ENCODE peak calls at places on chromosomes 16 and 17, in eight cellular contexts. E is ovary; V is transverse colon; T is CD4-positive, alpha-beta T cell; G is psoas muscle; X is endodermal cell; L is upper lobe of right lung; M is colonic mucosa. K is an unnamed sample.

GRCh38 chr16:2019919-2020831 is 590 bp downstream of the NPW start:
- DNase-seq in E (peak; percentile 22), V (no peak), T (no peak), G (no peak), X (peak; percentile 75), L (no peak), M (no peak), K (no peak)

GRCh38 chr17:19753049-19753444 is 4.9 kb upstream of the ALDH3A1 start:
- DNase-seq in E (no peak), V (peak; percentile 80), T (no peak), G (peak; percentile 86), X (no peak), L (peak; percentile 91), M (peak; percentile 57), K (peak; percentile 85)

GRCh38 chr17:68036304-68037147 is 991 bp downstream of the KPNA2 start:
- DNase-seq in E (no peak), V (no peak), T (no peak), G (no peak), X (no peak), L (no peak), M (no peak), K (no peak)

GRCh38 chr17:81641825-81642489 is 5.0 kb downstream of the TSPAN10 start:
- DNase-seq in E (no peak), V (no peak), T (no peak), G (no peak), X (peak; percentile 57), L (no peak), M (no peak), K (no peak)

GRCh38 chr16:67844441-67844840 is 2.3 kb upstream of the NUTF2 start:
- DNase-seq in E (no peak), V (no peak), T (no peak), G (no peak), X (no peak), L (no peak), M (no peak), K (no peak)

GRCh38 chr16:53099318-53100130 is 44.7 kb downstream of the CHD9 start:
- DNase-seq in E (peak; percentile 92), V (peak; percentile 94), T (peak; percentile 37), G (peak; percentile 94), X (peak; percentile 97), L (peak; percentile 97), M (peak; percentile 95), K (peak; percentile 94)

GRCh38 chr17:80947200-80947940 is 44.3 kb upstream of the CHMP6 start:
- DNase-seq in E (no peak), V (no peak), T (no peak), G (no peak), X (no peak), L (peak; percentile 41), M (no peak), K (no peak)

GRCh38 chr17:13589658-13590057 is 12.1 kb downstream of the HS3ST3A1 start:
- DNase-seq in E (no peak), V (no peak), T (no peak), G (no peak), X (no peak), L (no peak), M (no peak), K (no peak)

GRCh38 chr17:27832851-27833250 is 32.5 kb upstream of the NOS2 start:
- DNase-seq in E (no peak), V (no peak), T (no peak), G (no peak), X (no peak), L (no peak), M (no peak), K (no peak)

GRCh38 chr16:30777591-30778297 is 9.3 kb downstream of the ZNF629 start:
- DNase-seq in E (no peak), V (no peak), T (no peak), G (no peak), X (peak; percentile 63), L (no peak), M (no peak), K (no peak)

GRCh38 chr16:85075236-85075924 is 36.9 kb downstream of the CIBAR2 start:
- DNase-seq in E (no peak), V (no peak), T (no peak), G (no peak), X (peak; percentile 92), L (no peak), M (no peak), K (no peak)

GRCh38 chr16:86975445-86975844 is 341.7 kb downstream of the C16orf95 start:
- DNase-seq in E (peak; percentile 30), V (no peak), T (no peak), G (no peak), X (peak; percentile 90), L (peak; percentile 30), M (no peak), K (no peak)

GRCh38 chr17:30005709-30006320 is 64.4 kb downstream of the EFCAB5 start:
- DNase-seq in E (no peak), V (no peak), T (no peak), G (no peak), X (no peak), L (no peak), M (no peak), K (no peak)

GRCh38 chr17:62678214-62678919 is 50.9 kb downstream of the MRC2 start:
- DNase-seq in E (no peak), V (no peak), T (no peak), G (no peak), X (no peak), L (no peak), M (no peak), K (no peak)

GRCh38 chr17:17774009-17774881 is 62.5 kb downstream of the SREBF1 start:
- DNase-seq in E (no peak), V (peak; percentile 83), T (no peak), G (peak; percentile 67), X (no peak), L (no peak), M (peak; percentile 85), K (peak; percentile 73)

GRCh38 chr17:63196772-63197335 is 230.8 kb downstream of the TANC2 start:
- DNase-seq in E (no peak), V (no peak), T (no peak), G (no peak), X (no peak), L (no peak), M (no peak), K (no peak)

GRCh38 chr17:54901230-54901847 is 687 bp downstream of the TOM1L1 start:
- DNase-seq in E (no peak), V (peak; percentile 28), T (no peak), G (no peak), X (no peak), L (no peak), M (peak; percentile 48), K (no peak)

GRCh38 chr17:74595037-74595436 is 3.0 kb upstream of the CD300LD start:
- DNase-seq in E (no peak), V (no peak), T (no peak), G (no peak), X (no peak), L (no peak), M (no peak), K (no peak)

GRCh38 chr17:74591503-74591902 is 580 bp downstream of the CD300LD start:
- DNase-seq in E (no peak), V (no peak), T (no peak), G (no peak), X (no peak), L (no peak), M (no peak), K (no peak)

GRCh38 chr17:74592087-74592990 is at the start of gene CD300LD:
- DNase-seq in E (no peak), V (no peak), T (no peak), G (no peak), X (no peak), L (no peak), M (no peak), K (peak; percentile 23)
- H3K27me3 ChIP-seq in E (no peaks in the 10 kb centered on the region), V (no peaks in the 10 kb centered on the region), T (no peaks in the 10 kb centered on the region), G (peaks cover 5% of the 10 kb centered on the region), X (peaks cover 4% of the 10 kb centered on the region), L (peaks cover 23% of the 10 kb centered on the region), M (no peaks in the 10 kb centered on the region), K (no peaks in the 10 kb centered on the region)

GRCh38 chr16:25066747-25067631 is 44.6 kb upstream of the LCMT1 start:
- DNase-seq in E (peak; percentile 93), V (peak; percentile 88), T (peak; percentile 74), G (peak; percentile 89), X (peak; percentile 95), L (peak; percentile 92), M (peak; percentile 87), K (peak; percentile 84)
- H3K27ac ChIP-seq in E (peak overlapping the region; percentile 46), V (peak overlapping the region; percentile 94), T (peak overlapping the region; percentile 68), G (peak overlapping the region; percentile 95), X (no peak overlapping the region), L (peak overlapping the region; percentile 88), M (peak overlapping the region; percentile 64), K (peak overlapping the region; percentile 91)

GRCh38 chr17:49965522-49965905 is 3.5 kb upstream of the DLX4 start:
- DNase-seq in E (no peak), V (no peak), T (no peak), G (no peak), X (peak; percentile 73), L (no peak), M (no peak), K (no peak)

GRCh38 chr17:49968380-49969133 is 433 bp upstream of the DLX4 start:
- DNase-seq in E (peak; percentile 56), V (peak; percentile 63), T (peak; percentile 53), G (peak; percentile 61), X (peak; percentile 98), L (peak; percentile 91), M (peak; percentile 64), K (peak; percentile 52)

GRCh38 chr17:49967621-49968379 is 1.2 kb upstream of the DLX4 start:
- DNase-seq in E (no peak), V (no peak), T (no peak), G (no peak), X (no peak), L (no peak), M (no peak), K (no peak)

GRCh38 chr17:49966767-49967166 is 2.2 kb upstream of the DLX4 start:
- DNase-seq in E (no peak), V (no peak), T (no peak), G (no peak), X (no peak), L (no peak), M (no peak), K (no peak)

GRCh38 chr17:49967205-49967604 is 1.8 kb upstream of the DLX4 start:
- DNase-seq in E (no peak), V (no peak), T (no peak), G (no peak), X (no peak), L (no peak), M (no peak), K (no peak)
- H3K27me3 ChIP-seq in E (peaks cover 26% of the 10 kb centered on the region), V (peaks cover 100% of the 10 kb centered on the region), T (peaks cover 75% of the 10 kb centered on the region), G (peaks cover 100% of the 10 kb centered on the region), X (peaks cover 100% of the 10 kb centered on the region), L (peaks cover 94% of the 10 kb centered on the region), M (peaks cover 93% of the 10 kb centered on the region), K (no peaks in the 10 kb centered on the region)

DNA sequence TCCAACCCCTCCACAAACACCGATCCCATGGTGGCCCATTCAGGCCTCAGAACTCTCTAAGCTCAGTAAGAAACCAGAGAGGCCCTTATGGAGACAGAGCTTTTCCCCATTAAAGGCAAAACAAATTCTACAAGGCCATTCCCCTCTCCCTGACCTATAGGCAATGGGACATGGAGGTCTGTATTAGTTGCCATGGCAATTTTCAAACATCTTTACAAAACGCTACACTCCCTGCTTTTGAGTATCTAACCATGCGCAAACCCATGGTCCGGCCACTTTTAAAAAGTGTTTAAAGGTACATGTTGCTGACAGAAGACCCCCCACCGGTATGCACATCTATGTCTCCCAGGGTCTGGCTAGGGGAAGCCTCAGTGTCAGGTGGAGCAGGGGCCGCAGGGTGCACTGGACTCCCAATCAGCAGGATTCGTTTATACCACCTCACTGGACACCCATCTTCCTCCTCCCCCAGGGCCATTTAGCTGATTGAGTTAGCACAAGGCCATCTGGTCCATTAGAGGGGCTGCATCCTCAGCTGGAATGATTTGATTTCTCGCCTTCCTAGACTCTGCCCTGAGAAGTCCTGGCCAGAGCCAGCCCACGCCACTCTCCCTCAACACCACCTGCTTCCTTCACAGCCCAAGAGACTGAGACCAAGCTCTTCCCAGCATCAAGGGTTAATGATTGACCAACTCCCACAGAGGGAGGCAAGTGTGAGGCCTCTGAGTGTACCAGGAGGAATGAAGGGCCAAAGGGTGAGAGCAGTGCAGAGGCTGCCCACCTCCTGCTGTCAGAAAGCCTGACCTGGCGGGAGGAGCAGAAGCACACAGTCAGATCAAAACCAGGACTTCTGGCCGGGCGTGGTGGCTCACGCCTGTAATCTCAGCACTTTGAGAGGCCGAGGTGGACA is 10.9 kb downstream of the ACLY start:
- DNase-seq in E (no peak), V (peak; percentile 18), T (no peak), G (no peak), X (no peak), L (no peak), M (peak; percentile 49), K (no peak)
- H3K27ac ChIP-seq in E (no peak overlapping the region), V (no peak overlapping the region), T (no peak overlapping the region), G (no peak overlapping the region), X (no peak overlapping the region), L (no peak overlapping the region), M (no peak overlapping the region), K (peak overlapping the region; percentile 62)

K was measured in Peyer's patch.